ENCODE peak calls at places on chromosomes 3 and 15, in four cellular contexts. X is HepG2, D is sigmoid colon, O is suprapubic skin. S is an unnamed sample. For H3K4me1, the result is how much of the 10 kb centered on the place peaks cover.

GRCh38 chr3:173410836-173411235 is 13.3 kb downstream of the NLGN1 start:
- DNase-seq in X (no peak), D (no peak), O (no peak), S (no peak)

GRCh38 chr3:188123170-188123920 is 30.6 kb upstream of the LPP start:
- DNase-seq in X (peak), D (no peak), O (no peak), S (no peak)

GRCh38 chr3:51938780-51939425 is 2.8 kb downstream of the RRP9 start:
- DNase-seq in D (peak), X (no peak), O (peak), S (peak)

GRCh38 chr15:100114100-100114499 is 227.7 kb downstream of the ADAMTS17 start:
- DNase-seq in O (no peak), X (no peak), D (peak), S (no peak)

GRCh38 chr15:66961901-66962300 is 103.5 kb upstream of the SMAD3 start:
- DNase-seq in X (no peak), D (no peak), O (no peak), S (no peak)

GRCh38 chr3:157467165-157467564 is 30.5 kb downstream of the PTX3 start:
- DNase-seq in O (no peak), D (no peak), X (no peak), S (no peak)

GRCh38 chr3:37742121-37742520 is 119.6 kb upstream of the CTDSPL start:
- DNase-seq in O (no peak), D (no peak), X (no peak), S (no peak)

GRCh38 chr15:42085236-42085605 is 9.1 kb downstream of the PLA2G4D start:
- DNase-seq in D (no peak), O (no peak), X (no peak), S (no peak)

GRCh38 chr3:5227812-5228211 is 40.3 kb downstream of the EDEM1 start:
- DNase-seq in X (no peak), O (no peak), D (no peak), S (no peak)

GRCh38 chr15:89685995-89686394 is 4.6 kb downstream of the PEX11A start:
- DNase-seq in O (no peak), D (no peak), X (no peak), S (no peak)

GRCh38 chr15:89693696-89694095 is 3.1 kb downstream of the WDR93 start:
- DNase-seq in O (no peak), D (no peak), X (no peak), S (no peak)

GRCh38 chr15:89686522-89686921 is 4.0 kb downstream of the PEX11A start:
- DNase-seq in X (no peak), D (no peak), O (no peak), S (no peak)

GRCh38 chr15:89695198-89695597 is 4.6 kb downstream of the WDR93 start:
- DNase-seq in O (no peak), X (no peak), D (no peak), S (no peak)

DNA sequence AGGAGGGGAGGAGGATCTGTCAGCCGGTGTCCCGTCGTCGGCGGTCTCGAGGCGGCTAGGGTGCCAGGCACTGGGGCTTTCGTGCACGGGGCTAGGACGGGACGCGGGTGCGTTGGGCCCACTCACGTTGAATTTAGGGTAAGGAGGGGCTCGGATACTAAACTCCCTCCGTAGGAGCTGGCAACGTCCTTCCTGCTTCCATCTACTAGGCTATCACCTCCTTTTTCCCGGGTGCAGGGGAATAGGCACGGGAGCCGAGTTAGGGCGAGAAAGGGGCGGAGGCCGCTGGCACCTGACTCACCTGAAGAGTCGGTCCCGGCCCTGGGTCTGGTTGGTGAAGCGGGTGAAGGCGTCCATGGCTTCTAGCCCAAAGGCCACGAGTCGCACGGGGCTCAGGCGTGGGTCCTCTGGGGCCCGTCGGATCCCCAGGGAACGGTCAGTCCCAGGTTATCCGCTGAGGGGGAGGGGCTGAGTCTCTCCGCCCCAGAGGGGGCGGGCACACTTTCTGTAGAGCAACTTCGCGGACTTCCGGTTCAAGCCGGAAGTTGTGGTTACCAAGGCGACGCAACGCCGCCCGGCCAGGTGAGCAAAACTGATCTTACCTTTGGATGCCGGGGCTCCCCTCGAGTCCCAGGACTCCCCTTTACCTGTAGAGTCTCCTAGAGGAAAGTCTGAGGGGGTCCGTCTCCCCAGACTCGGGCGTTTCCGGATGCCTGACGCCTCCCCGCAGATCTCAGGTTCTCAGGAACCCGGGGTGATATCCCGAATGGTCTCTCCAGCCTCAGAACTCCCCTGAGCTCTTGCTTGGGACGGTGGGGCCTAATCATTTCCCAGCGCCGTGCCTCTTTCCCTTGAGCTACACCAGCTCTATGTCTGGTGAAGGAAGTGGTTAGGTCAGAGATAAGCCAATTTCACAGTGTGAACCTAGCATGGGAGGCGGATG is at the start of the genes PEX11A and WDR93:
- DNase-seq in D (peak), X (peak), O (peak), S (peak)
- TF ChIP-seq POLR2A in D (peak), X (peak), O (peak), S (peak)

DNA sequence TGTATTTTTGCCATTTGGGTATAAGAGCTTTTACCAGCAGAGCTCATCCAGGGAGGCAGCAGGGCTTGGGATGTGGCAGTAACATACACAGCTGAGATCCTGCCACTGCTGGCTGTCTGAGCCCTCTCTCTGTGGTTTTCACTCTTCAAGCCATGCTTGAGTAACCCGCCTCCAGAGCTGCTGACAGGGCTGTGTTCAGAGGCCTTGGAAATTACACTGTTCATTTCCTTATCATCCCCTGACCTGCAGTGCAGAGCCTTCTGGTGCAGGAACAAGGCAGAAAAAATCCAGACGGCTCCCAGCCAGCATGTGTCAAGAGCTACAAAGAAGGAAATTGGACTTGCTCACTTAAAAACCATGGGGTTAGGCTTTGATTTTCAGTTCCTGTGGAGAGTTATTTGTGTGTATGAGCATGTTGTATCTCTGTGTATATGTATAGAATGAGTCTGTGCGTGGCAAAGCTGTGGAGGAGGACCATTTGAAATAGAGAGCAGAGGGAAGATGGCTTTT is 47.0 kb downstream of the ZNF609 start:
- DNase-seq in X (peak), O (no peak), D (peak), S (no peak)
- H3K4me1 ChIP-seq in X (under half), O (under half), D (half or more), S (under half)

DNA sequence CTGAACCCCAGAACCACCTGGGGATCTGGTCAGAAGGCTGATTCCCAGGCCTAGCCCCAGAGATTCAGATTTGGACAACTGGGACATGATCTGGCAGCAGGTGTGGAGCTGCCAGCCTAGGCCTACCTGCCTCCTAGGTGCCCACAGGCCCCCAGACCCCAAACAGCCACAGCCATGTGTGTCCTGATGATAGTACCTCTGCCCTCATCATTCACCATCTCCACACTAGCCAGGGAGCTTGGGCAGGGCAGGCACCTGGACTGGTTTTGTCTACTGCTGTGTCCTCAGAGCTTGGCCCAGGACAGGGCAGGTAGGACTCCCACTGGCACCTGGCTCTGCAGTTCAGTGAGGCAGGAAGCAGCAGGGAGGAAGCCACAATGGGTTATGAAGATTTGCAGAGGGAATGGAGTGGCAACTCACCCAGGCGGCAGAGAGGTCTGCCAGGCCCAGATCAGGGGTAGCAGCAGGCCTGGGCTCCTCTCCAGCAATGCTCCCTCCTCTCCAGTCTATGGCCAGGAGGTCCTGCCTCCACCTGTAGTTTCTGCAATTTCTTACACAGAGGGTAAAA is 34.8 kb downstream of the HMCES start:
- DNase-seq in D (no peak), O (no peak), X (no peak), S (no peak)
- TF ChIP-seq POLR2A in D (no peak), O (no peak), X (peak), S (no peak)

DNA sequence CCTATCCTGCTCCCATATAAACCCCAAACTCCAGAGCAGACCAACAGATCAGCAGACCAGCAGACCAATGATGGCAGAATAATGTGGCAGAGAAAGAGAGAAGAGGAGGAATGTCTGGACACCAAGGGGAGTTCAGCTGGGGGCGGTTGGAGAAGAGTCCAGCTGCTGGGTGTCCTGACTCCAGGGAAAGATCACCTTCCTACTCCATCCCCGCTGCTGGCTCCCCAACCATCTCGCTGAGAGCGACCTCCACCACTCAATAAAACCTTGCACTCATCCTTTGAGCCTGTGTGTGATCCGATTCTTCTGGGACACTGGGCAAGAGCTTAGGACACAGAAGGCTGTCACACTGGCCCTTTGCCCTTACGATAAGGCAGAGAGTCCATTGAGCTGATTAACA is 12.8 kb upstream of the PLAAT1 start:
- DNase-seq in O (no peak), X (no peak), D (no peak), S (no peak)
- H3K4me1 ChIP-seq in O (under half), X (under half), D (under half), S (under half)

GRCh38 chr3:169871129-169871886 is 1.6 kb upstream of the LRRC31 start:
- DNase-seq in O (no peak), D (no peak), X (no peak), S (no peak)

GRCh38 chr3:169868369-169868768 is 1.4 kb downstream of the LRRC31 start:
- DNase-seq in D (no peak), O (no peak), X (no peak), S (no peak)

GRCh38 chr3:169867584-169868211 is 2.0 kb downstream of the LRRC31 start:
- DNase-seq in X (no peak), O (no peak), D (no peak), S (no peak)

GRCh38 chr3:169865176-169865800 is 4.4 kb downstream of the LRRC31 start:
- DNase-seq in O (no peak), X (no peak), D (no peak), S (no peak)

DNA sequence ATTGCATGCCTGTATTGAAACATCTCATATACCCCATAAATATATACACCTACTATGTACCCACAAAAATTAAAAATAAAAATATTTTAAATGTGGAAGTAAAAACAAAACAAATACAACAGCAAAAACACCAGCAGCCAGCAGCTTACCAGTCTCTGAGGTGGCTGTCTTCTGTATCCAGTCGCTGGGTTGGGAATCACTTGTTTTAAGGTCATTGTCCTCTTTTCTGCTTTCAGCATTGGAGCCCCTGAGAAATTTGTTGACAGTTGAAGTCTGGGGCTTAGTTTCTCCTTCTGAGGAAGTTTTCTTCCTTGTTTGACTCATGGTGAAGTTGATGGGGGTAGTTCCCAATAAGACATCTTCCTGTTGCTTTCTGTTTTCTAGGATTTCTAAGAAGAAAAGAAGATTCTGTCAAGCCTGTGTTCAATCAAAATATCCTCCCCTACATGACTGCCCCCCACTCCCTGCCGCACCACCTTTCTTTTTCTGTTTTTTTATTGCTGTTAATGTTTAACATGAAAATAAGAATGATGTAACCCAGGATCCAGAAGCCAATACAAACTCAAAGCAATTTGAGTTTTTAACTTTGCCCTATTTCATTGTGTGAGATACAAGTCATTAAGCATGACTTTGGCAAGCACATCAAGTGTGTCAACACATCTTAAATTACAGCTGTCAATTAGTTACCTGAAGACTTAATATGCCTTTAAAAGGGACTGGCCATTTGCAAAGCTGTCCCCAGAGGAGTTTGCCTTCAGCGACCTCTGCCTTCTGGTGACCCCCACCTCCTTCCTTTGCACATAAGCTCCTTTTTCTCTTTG is at the start of gene LRRC31:
- DNase-seq in O (no peak), D (no peak), X (no peak), S (no peak)
- TF ChIP-seq POLR2A in O (no peak), D (no peak), X (no peak), S (no peak)

DNA sequence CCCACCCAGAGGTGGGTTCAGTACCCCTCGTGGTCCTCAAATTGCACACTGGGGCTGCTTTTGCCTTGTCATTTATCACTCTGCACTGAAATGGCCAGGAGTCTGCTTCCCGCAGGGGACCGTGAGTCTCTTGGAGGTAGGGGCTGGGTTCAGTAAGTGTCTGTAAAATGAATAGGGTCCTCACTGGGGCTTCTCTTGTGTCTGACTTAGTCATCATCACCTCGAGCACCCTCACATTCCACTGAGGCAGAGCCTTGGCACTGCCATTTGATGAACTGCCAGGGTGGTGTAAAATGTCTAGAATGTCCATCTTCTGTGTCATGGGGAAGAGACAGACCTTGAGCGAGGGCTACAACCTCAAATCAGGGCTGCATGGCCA is 61.0 kb upstream of the RYK start:
- DNase-seq in O (no peak), D (no peak), X (no peak), S (no peak)
- H3K4me1 ChIP-seq in O (half or more), D (half or more), X (half or more), S (half or more)

DNA sequence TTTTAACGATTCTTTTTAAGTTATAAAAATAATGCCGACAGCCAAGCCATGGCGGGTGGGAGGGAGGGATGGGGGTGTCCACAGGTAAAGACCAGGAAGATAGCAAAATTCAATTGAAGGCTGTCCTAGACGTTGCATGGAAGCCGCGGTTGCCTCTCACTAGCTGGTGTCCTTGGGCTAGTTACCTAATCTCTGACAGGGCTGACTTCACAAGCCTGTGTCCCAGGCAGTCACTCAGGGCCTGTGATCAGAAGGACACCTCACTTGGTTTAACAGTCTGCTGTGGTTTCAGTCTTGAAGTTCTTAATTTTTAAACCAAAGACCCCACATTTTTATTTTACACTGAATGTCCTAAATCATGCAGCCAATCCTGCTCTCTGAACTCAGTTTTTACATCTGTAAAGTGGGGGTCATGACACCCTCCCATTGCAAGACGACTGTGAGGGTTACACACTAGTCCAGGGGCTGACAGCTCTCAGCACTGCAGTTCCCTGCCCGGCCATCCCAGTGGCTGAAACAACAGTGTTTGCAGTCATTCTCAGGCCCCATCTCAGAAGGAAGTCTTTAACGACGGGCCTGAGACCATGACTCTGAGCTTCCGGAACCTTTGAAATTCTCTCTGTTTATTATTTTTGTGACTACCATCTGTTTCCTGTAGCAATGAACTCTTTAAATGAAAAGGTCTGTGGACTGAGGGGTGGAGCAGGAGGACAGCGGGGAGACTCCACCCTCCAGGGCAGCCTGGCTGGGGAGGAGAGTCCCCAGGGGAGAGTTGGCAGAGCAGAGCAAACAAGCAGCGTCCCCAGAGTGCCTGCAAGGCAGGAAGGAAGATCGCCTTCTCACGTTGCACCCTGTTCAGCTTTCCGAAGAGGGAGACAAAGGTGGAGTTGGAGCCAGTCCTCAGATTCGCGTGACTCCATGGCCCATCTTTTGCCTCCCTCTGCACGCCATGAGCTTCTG is 525.4 kb upstream of the PROK2 start:
- DNase-seq in O (no peak), X (peak), D (no peak), S (no peak)
- TF ChIP-seq POLR2A in O (no peak), X (no peak), D (no peak), S (no peak)

GRCh38 chr3:71078723-71079525 is 504.6 kb downstream of the FOXP1 start:
- DNase-seq in O (no peak), D (no peak), X (no peak), S (no peak)
- H3K4me1 ChIP-seq in O (under half), D (half or more), X (under half), S (under half)

GRCh38 chr15:24269923-24270322 is 405.7 kb upstream of the NPAP1 start:
- DNase-seq in D (no peak), X (no peak), O (no peak), S (no peak)

GRCh38 chr15:24269166-24269571 is 406.4 kb upstream of the NPAP1 start:
- DNase-seq in O (no peak), D (peak), X (no peak), S (no peak)
- TF ChIP-seq POLR2A in O (no peak), D (no peak), X (no peak), S (no peak)